ENCODE peak calls at places on chromosome 2, in four cellular contexts. One of them, this sample, is unnamed.

GRCh38 chr2:225120175-225120574 is 77.9 kb upstream of the DOCK10 start:
- DNase-seq in NCI-H748 treated with DMSO at 0.1 percent for 48 hours: no peak
- DNase-seq in iris pigment epithelial cell: no peak
- DNase-seq in frontal cortex: no peak
- DNase-seq in this sample: peak; percentile 59

GRCh38 chr2:96099861-96100798 is 16.2 kb downstream of the ADRA2B start:
- DNase-seq in NCI-H748 treated with DMSO at 0.1 percent for 48 hours: no peak
- DNase-seq in iris pigment epithelial cell: no peak
- DNase-seq in frontal cortex: no peak
- DNase-seq in this sample: no peak

GRCh38 chr2:204544961-204545860 is at the start of gene PARD3B:
- DNase-seq in NCI-H748 treated with DMSO at 0.1 percent for 48 hours: peak; percentile 87
- DNase-seq in iris pigment epithelial cell: peak; percentile 69
- DNase-seq in frontal cortex: peak; percentile 49
- DNase-seq in this sample: peak; percentile 89

GRCh38 chr2:9545502-9545901 is 10.1 kb downstream of the ADAM17 start:
- DNase-seq in NCI-H748 treated with DMSO at 0.1 percent for 48 hours: no peak
- DNase-seq in iris pigment epithelial cell: no peak
- DNase-seq in frontal cortex: no peak
- DNase-seq in this sample: no peak

GRCh38 chr2:88131201-88131998 is 3.5 kb upstream of the FABP1 start:
- DNase-seq in NCI-H748 treated with DMSO at 0.1 percent for 48 hours: no peak
- DNase-seq in iris pigment epithelial cell: no peak
- DNase-seq in frontal cortex: no peak
- DNase-seq in this sample: no peak

GRCh38 chr2:76268928-76269327 is 558.2 kb upstream of the GCFC2 start:
- DNase-seq in NCI-H748 treated with DMSO at 0.1 percent for 48 hours: no peak
- DNase-seq in iris pigment epithelial cell: peak; percentile 44
- DNase-seq in frontal cortex: no peak
- DNase-seq in this sample: peak; percentile 72

GRCh38 chr2:197081294-197081693 is 154.8 kb upstream of the PGAP1 start:
- DNase-seq in NCI-H748 treated with DMSO at 0.1 percent for 48 hours: no peak
- DNase-seq in iris pigment epithelial cell: no peak
- DNase-seq in frontal cortex: no peak
- DNase-seq in this sample: no peak

GRCh38 chr2:98009887-98010760 is 14.4 kb upstream of the TMEM131 start:
- DNase-seq in NCI-H748 treated with DMSO at 0.1 percent for 48 hours: no peak
- DNase-seq in iris pigment epithelial cell: peak; percentile 54
- DNase-seq in frontal cortex: no peak
- DNase-seq in this sample: no peak